ENCODE peak calls at places on chromosome 21, in ten cellular contexts. One of them, this sample, is unnamed.

GRCh38 chr21:46667735-46668380 is 32.4 kb downstream of the PRMT2 start:
- DNase-seq in nephron progenitor cell: peak; percentile 72
- DNase-seq in heart right ventricle: no peak
- DNase-seq in RWPE2: no peak
- DNase-seq in BJ: no peak
- DNase-seq in GM23338: peak; percentile 69
- DNase-seq in fibroblast of pulmonary artery: peak; percentile 39
- DNase-seq in CD4-positive, alpha-beta T cell: no peak
- DNase-seq in OCI-LY7: no peak
- DNase-seq in A549: peak; percentile 57
- DNase-seq in this sample: no peak

GRCh38 chr21:17783816-17784598 is 35.1 kb downstream of the C21orf91 start:
- DNase-seq in RWPE2: no peak
- DNase-seq in A549: no peak
- DNase-seq in OCI-LY7: peak; percentile 84
- DNase-seq in nephron progenitor cell: no peak
- DNase-seq in CD4-positive, alpha-beta T cell: no peak
- DNase-seq in GM23338: no peak
- DNase-seq in fibroblast of pulmonary artery: no peak
- DNase-seq in BJ: no peak
- DNase-seq in heart right ventricle: no peak
- DNase-seq in this sample: no peak

GRCh38 chr21:17673261-17674020 is 60.7 kb upstream of the BTG3 start:
- DNase-seq in CD4-positive, alpha-beta T cell: no peak
- DNase-seq in A549: no peak
- DNase-seq in fibroblast of pulmonary artery: peak; percentile 65
- DNase-seq in RWPE2: no peak
- DNase-seq in heart right ventricle: no peak
- DNase-seq in OCI-LY7: no peak
- DNase-seq in nephron progenitor cell: no peak
- DNase-seq in GM23338: peak; percentile 58
- DNase-seq in BJ: peak; percentile 32
- DNase-seq in this sample: no peak

GRCh38 chr21:37815893-37816292 is 100.4 kb downstream of the KCNJ6 start:
- DNase-seq in A549: no peak
- DNase-seq in nephron progenitor cell: no peak
- DNase-seq in GM23338: no peak
- DNase-seq in heart right ventricle: no peak
- DNase-seq in fibroblast of pulmonary artery: no peak
- DNase-seq in BJ: no peak
- DNase-seq in OCI-LY7: no peak
- DNase-seq in RWPE2: no peak
- DNase-seq in CD4-positive, alpha-beta T cell: no peak
- DNase-seq in this sample: no peak

GRCh38 chr21:45517249-45518065 is 24.8 kb downstream of the SLC19A1 start:
- DNase-seq in OCI-LY7: no peak
- DNase-seq in CD4-positive, alpha-beta T cell: no peak
- DNase-seq in RWPE2: peak; percentile 49
- DNase-seq in nephron progenitor cell: no peak
- DNase-seq in BJ: no peak
- DNase-seq in GM23338: no peak
- DNase-seq in fibroblast of pulmonary artery: peak; percentile 46
- DNase-seq in heart right ventricle: peak; percentile 10
- DNase-seq in A549: no peak
- DNase-seq in this sample: peak; percentile 62

GRCh38 chr21:27513016-27513415 is 546.1 kb upstream of the ADAMTS5 start:
- DNase-seq in BJ: no peak
- DNase-seq in OCI-LY7: no peak
- DNase-seq in heart right ventricle: no peak
- DNase-seq in A549: no peak
- DNase-seq in fibroblast of pulmonary artery: peak; percentile 29
- DNase-seq in CD4-positive, alpha-beta T cell: no peak
- DNase-seq in RWPE2: no peak
- DNase-seq in nephron progenitor cell: no peak
- DNase-seq in GM23338: no peak
- DNase-seq in this sample: no peak

GRCh38 chr21:31252611-31253010 is 91.5 kb downstream of the TIAM1 start:
- DNase-seq in nephron progenitor cell: no peak
- DNase-seq in GM23338: peak; percentile 27
- DNase-seq in OCI-LY7: no peak
- DNase-seq in A549: no peak
- DNase-seq in fibroblast of pulmonary artery: no peak
- DNase-seq in CD4-positive, alpha-beta T cell: no peak
- DNase-seq in heart right ventricle: no peak
- DNase-seq in BJ: no peak
- DNase-seq in RWPE2: no peak
- DNase-seq in this sample: no peak

GRCh38 chr21:38984982-38985422 is 179.3 kb downstream of the ETS2 start:
- DNase-seq in RWPE2: no peak
- DNase-seq in BJ: peak; percentile 79
- DNase-seq in fibroblast of pulmonary artery: peak; percentile 88
- DNase-seq in CD4-positive, alpha-beta T cell: no peak
- DNase-seq in nephron progenitor cell: no peak
- DNase-seq in A549: no peak
- DNase-seq in heart right ventricle: no peak
- DNase-seq in GM23338: no peak
- DNase-seq in OCI-LY7: no peak
- DNase-seq in this sample: no peak

GRCh38 chr21:39556176-39556575 is 56.6 kb upstream of the B3GALT5 start:
- DNase-seq in RWPE2: no peak
- DNase-seq in fibroblast of pulmonary artery: no peak
- DNase-seq in CD4-positive, alpha-beta T cell: no peak
- DNase-seq in GM23338: peak; percentile 73
- DNase-seq in heart right ventricle: no peak
- DNase-seq in nephron progenitor cell: peak; percentile 13
- DNase-seq in BJ: no peak
- DNase-seq in OCI-LY7: no peak
- DNase-seq in A549: no peak
- DNase-seq in this sample: no peak

GRCh38 chr21:15617968-15618367 is 111.8 kb upstream of the USP25 start:
- DNase-seq in BJ: peak; percentile 60
- DNase-seq in nephron progenitor cell: no peak
- DNase-seq in OCI-LY7: no peak
- DNase-seq in GM23338: peak; percentile 46
- DNase-seq in CD4-positive, alpha-beta T cell: no peak
- DNase-seq in fibroblast of pulmonary artery: peak; percentile 85
- DNase-seq in RWPE2: no peak
- DNase-seq in heart right ventricle: no peak
- DNase-seq in A549: peak; percentile 47
- DNase-seq in this sample: no peak

GRCh38 chr21:33293811-33294216 is 27.6 kb downstream of the IL10RB start:
- DNase-seq in heart right ventricle: no peak
- DNase-seq in OCI-LY7: peak; percentile 67
- DNase-seq in fibroblast of pulmonary artery: no peak
- DNase-seq in CD4-positive, alpha-beta T cell: no peak
- DNase-seq in nephron progenitor cell: no peak
- DNase-seq in RWPE2: no peak
- DNase-seq in GM23338: no peak
- DNase-seq in A549: no peak
- DNase-seq in BJ: no peak
- DNase-seq in this sample: no peak

GRCh38 chr21:46486481-46487000 is 27.9 kb downstream of the DIP2A start:
- DNase-seq in RWPE2: no peak
- DNase-seq in heart right ventricle: no peak
- DNase-seq in fibroblast of pulmonary artery: no peak
- DNase-seq in GM23338: no peak
- DNase-seq in A549: no peak
- DNase-seq in nephron progenitor cell: no peak
- DNase-seq in CD4-positive, alpha-beta T cell: no peak
- DNase-seq in OCI-LY7: no peak
- DNase-seq in BJ: no peak
- DNase-seq in this sample: no peak

GRCh38 chr21:44366586-44367211 is 13.3 kb downstream of the TRPM2 start:
- DNase-seq in BJ: no peak
- DNase-seq in CD4-positive, alpha-beta T cell: no peak
- DNase-seq in OCI-LY7: no peak
- DNase-seq in GM23338: no peak
- DNase-seq in heart right ventricle: no peak
- DNase-seq in A549: no peak
- DNase-seq in nephron progenitor cell: no peak
- DNase-seq in RWPE2: peak; percentile 60
- DNase-seq in fibroblast of pulmonary artery: no peak
- DNase-seq in this sample: no peak

GRCh38 chr21:44370027-44370735 is 16.8 kb downstream of the TRPM2 start:
- DNase-seq in BJ: peak; percentile 13
- DNase-seq in A549: peak; percentile 24
- DNase-seq in nephron progenitor cell: peak; percentile 83
- DNase-seq in CD4-positive, alpha-beta T cell: no peak
- DNase-seq in OCI-LY7: no peak
- DNase-seq in RWPE2: peak; percentile 61
- DNase-seq in GM23338: peak; percentile 74
- DNase-seq in heart right ventricle: no peak
- DNase-seq in fibroblast of pulmonary artery: peak; percentile 13
- DNase-seq in this sample: no peak

GRCh38 chr21:44371596-44371995 is 18.2 kb downstream of the TRPM2 start:
- DNase-seq in RWPE2: no peak
- DNase-seq in BJ: no peak
- DNase-seq in nephron progenitor cell: no peak
- DNase-seq in A549: no peak
- DNase-seq in OCI-LY7: no peak
- DNase-seq in CD4-positive, alpha-beta T cell: no peak
- DNase-seq in GM23338: no peak
- DNase-seq in fibroblast of pulmonary artery: no peak
- DNase-seq in heart right ventricle: no peak
- DNase-seq in this sample: no peak

GRCh38 chr21:44370771-44371410 is 17.5 kb downstream of the TRPM2 start:
- DNase-seq in A549: no peak
- DNase-seq in nephron progenitor cell: no peak
- DNase-seq in RWPE2: peak; percentile 29
- DNase-seq in heart right ventricle: no peak
- DNase-seq in OCI-LY7: no peak
- DNase-seq in BJ: no peak
- DNase-seq in GM23338: no peak
- DNase-seq in fibroblast of pulmonary artery: no peak
- DNase-seq in CD4-positive, alpha-beta T cell: no peak
- DNase-seq in this sample: peak; percentile 57

GRCh38 chr21:44368711-44369446 is 15.5 kb downstream of the TRPM2 start:
- DNase-seq in BJ: no peak
- DNase-seq in fibroblast of pulmonary artery: no peak
- DNase-seq in GM23338: peak; percentile 73
- DNase-seq in RWPE2: peak; percentile 53
- DNase-seq in nephron progenitor cell: peak; percentile 38
- DNase-seq in A549: no peak
- DNase-seq in heart right ventricle: no peak
- DNase-seq in CD4-positive, alpha-beta T cell: no peak
- DNase-seq in OCI-LY7: no peak
- DNase-seq in this sample: no peak
- TF ChIP-seq CTCF in BJ: no peak
- TF ChIP-seq CTCF in fibroblast of pulmonary artery: no peak
- TF ChIP-seq CTCF in GM23338: no peak
- TF ChIP-seq CTCF in RWPE2: no peak
- TF ChIP-seq CTCF in nephron progenitor cell: no peak
- TF ChIP-seq CTCF in A549: no peak
- TF ChIP-seq CTCF in heart right ventricle: no peak
- TF ChIP-seq CTCF in CD4-positive, alpha-beta T cell: no peak
- TF ChIP-seq CTCF in OCI-LY7: no peak
- TF ChIP-seq CTCF in this sample: no peak

DNA sequence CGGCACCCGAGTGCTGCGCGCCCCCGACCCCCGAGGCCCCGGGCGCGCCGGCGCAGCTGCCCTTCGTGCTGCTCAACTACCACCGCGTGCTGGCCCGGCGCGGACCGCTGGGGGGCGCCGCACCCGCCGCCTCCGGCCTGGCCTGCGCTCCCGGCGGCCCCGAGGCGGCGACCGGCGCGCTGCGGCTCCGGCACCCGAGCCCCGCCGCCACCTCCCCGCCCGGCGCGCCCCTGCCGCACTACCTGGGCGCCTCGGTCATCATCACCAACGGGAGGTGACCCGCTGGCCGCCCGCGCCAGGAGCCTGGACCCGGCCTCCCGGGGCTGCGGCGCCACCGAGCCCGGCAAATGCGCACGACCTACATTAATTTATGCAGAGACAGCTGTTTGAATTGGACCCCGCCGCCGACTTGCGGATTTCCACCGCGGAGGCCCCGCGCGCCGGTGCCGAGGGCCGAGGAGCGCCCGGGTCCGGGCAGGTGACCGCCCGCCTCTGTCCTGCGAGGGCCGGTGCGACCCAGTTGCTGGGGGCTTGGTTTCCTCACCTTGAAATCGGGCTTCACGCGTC is 49.0 kb downstream of the SIM2 start:
- DNase-seq in A549: no peak
- DNase-seq in OCI-LY7: no peak
- DNase-seq in BJ: no peak
- DNase-seq in CD4-positive, alpha-beta T cell: no peak
- DNase-seq in RWPE2: no peak
- DNase-seq in heart right ventricle: peak; percentile 60
- DNase-seq in GM23338: peak; percentile 85
- DNase-seq in nephron progenitor cell: peak; percentile 87
- DNase-seq in fibroblast of pulmonary artery: peak; percentile 42
- DNase-seq in this sample: no peak
- TF ChIP-seq CTCF in A549: no peak
- TF ChIP-seq CTCF in OCI-LY7: no peak
- TF ChIP-seq CTCF in BJ: peak; percentile 13
- TF ChIP-seq CTCF in CD4-positive, alpha-beta T cell: no peak
- TF ChIP-seq CTCF in RWPE2: no peak
- TF ChIP-seq CTCF in heart right ventricle: peak; percentile 13
- TF ChIP-seq CTCF in GM23338: no peak
- TF ChIP-seq CTCF in nephron progenitor cell: no peak
- TF ChIP-seq CTCF in fibroblast of pulmonary artery: no peak
- TF ChIP-seq CTCF in this sample: no peak

GRCh38 chr21:42302292-42302650 is 12.9 kb downstream of the TFF3 start:
- DNase-seq in A549: no peak
- DNase-seq in BJ: no peak
- DNase-seq in fibroblast of pulmonary artery: no peak
- DNase-seq in CD4-positive, alpha-beta T cell: no peak
- DNase-seq in heart right ventricle: no peak
- DNase-seq in nephron progenitor cell: no peak
- DNase-seq in OCI-LY7: no peak
- DNase-seq in RWPE2: no peak
- DNase-seq in GM23338: no peak
- DNase-seq in this sample: no peak
- TF ChIP-seq CTCF in A549: no peak
- TF ChIP-seq CTCF in BJ: no peak
- TF ChIP-seq CTCF in fibroblast of pulmonary artery: no peak
- TF ChIP-seq CTCF in CD4-positive, alpha-beta T cell: no peak
- TF ChIP-seq CTCF in heart right ventricle: no peak
- TF ChIP-seq CTCF in nephron progenitor cell: no peak
- TF ChIP-seq CTCF in OCI-LY7: no peak
- TF ChIP-seq CTCF in RWPE2: no peak
- TF ChIP-seq CTCF in GM23338: no peak
- TF ChIP-seq CTCF in this sample: no peak

DNA sequence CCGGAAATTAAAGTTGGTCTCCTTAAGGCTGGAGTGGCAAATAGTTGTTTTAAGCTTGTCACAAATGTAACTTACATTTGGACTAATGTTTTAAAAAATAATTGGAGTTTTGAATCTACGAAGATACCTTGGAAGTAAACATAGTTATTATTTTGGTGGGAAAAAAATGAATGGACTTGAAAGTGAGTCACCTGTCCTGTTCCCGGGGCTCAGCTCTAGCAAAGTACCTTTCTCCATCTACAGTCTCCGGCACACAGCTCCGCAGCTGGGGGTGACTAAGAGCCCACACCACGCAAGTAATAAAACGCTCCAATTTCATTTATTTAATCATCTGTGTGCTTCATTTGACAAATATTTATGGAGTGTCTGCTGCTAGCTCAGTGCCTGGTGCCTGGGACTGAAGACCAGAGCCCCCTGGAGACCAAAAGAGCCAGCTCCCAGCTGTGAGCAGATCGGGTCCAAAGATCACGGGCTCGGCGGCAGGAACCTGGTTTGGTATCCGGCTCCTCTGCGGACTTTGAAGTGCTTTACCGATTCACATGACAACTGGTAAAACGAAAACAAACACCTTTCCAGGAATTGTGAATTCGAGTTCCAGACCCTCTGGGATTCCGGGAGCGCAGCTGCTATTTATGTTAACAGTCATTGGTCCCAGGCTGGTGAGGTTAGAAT is 1.7 kb upstream of the RIPK4 start:
- DNase-seq in heart right ventricle: no peak
- DNase-seq in RWPE2: peak; percentile 85
- DNase-seq in OCI-LY7: peak; percentile 38
- DNase-seq in BJ: peak; percentile 78
- DNase-seq in fibroblast of pulmonary artery: peak; percentile 53
- DNase-seq in CD4-positive, alpha-beta T cell: no peak
- DNase-seq in A549: peak; percentile 80
- DNase-seq in GM23338: peak; percentile 91
- DNase-seq in nephron progenitor cell: peak; percentile 60
- DNase-seq in this sample: no peak
- TF ChIP-seq CTCF in heart right ventricle: peak; percentile 32
- TF ChIP-seq CTCF in RWPE2: peak; percentile 81
- TF ChIP-seq CTCF in OCI-LY7: peak; percentile 45
- TF ChIP-seq CTCF in BJ: peak; percentile 69
- TF ChIP-seq CTCF in fibroblast of pulmonary artery: peak; percentile 40
- TF ChIP-seq CTCF in CD4-positive, alpha-beta T cell: no peak
- TF ChIP-seq CTCF in A549: peak; percentile 35
- TF ChIP-seq CTCF in GM23338: peak; percentile 34
- TF ChIP-seq CTCF in nephron progenitor cell: peak; percentile 14
- TF ChIP-seq CTCF in this sample: no peak